ENCODE peak calls at places on chromosomes 6 and 20, in six cellular contexts. Y is EH; Z is GM04504; R is T follicular helper cell; L is fibroblast of the aortic adventitia; S is activated CD4-positive, alpha-beta T cell treated with anti-CD3 and anti-CD28 coated beads, Interleukin-2, amount 50 U/mL, for 24 hours. X is an unnamed sample.

GRCh38 chr20:5788385-5788895 is 38.2 kb downstream of the SHLD1 start:
- DNase-seq in S (peak), R (peak), Z (peak), L (peak), Y (peak), X (peak)

GRCh38 chr20:62726276-62726675 is 17.6 kb downstream of the NTSR1 start:
- DNase-seq in S (no peak), Y (no peak), L (no peak), Z (no peak), R (no peak), X (no peak)

GRCh38 chr6:31919624-31920303 is 7.8 kb upstream of the C2 start:
- DNase-seq in L (no peak), Y (no peak), S (no peak), Z (no peak), R (no peak), X (no peak)

GRCh38 chr6:143150291-143150690 is 89.6 kb downstream of the AIG1 start:
- DNase-seq in Y (no peak), R (no peak), Z (no peak), S (no peak), L (no peak), X (peak)

GRCh38 chr20:48307277-48307676 is 520.5 kb downstream of the PREX1 start:
- DNase-seq in Z (no peak), S (no peak), R (no peak), L (no peak), Y (no peak), X (no peak)

GRCh38 chr6:27422651-27423332 is 34.2 kb downstream of the ZNF391 start:
- DNase-seq in L (peak), R (no peak), Z (no peak), Y (no peak), S (no peak), X (peak)

GRCh38 chr6:157034433-157035230 is 257.5 kb downstream of the ARID1B start:
- DNase-seq in Y (peak), L (peak), S (no peak), Z (no peak), R (no peak), X (peak)

GRCh38 chr20:35568645-35569044 is 26.8 kb downstream of the ERGIC3 start:
- DNase-seq in R (no peak), L (no peak), Y (no peak), S (no peak), Z (no peak), X (no peak)

GRCh38 chr6:158565482-158566040 is 5.7 kb downstream of the TMEM181 start:
- DNase-seq in Z (no peak), Y (no peak), L (no peak), S (no peak), R (no peak), X (no peak)

GRCh38 chr6:4412488-4412887 is 277.1 kb upstream of the ECI2 start:
- DNase-seq in L (peak), R (no peak), Z (no peak), Y (no peak), S (no peak), X (peak)

GRCh38 chr6:125707615-125708243 is 41.7 kb upstream of the HEY2 start:
- DNase-seq in Y (no peak), R (no peak), S (no peak), Z (no peak), L (no peak), X (no peak)

GRCh38 chr20:64079273-64080012 is at the start of gene RGS19:
- DNase-seq in Y (peak), S (no peak), R (peak), Z (peak), L (peak), X (peak)

GRCh38 chr6:87791029-87791428 is 89.0 kb upstream of the AKIRIN2 start:
- DNase-seq in Z (no peak), R (no peak), Y (no peak), L (no peak), S (no peak), X (no peak)

X was measured in fibroblast of mammary gland.